ENCODE peak calls at places on chromosome 1, in nine cellular contexts. One of them, this sample, is unnamed.
A peak's percentile ranks its signal among the peaks of the same experiment; 100 is the strongest.

GRCh38 chr1:19456915-19457554 is 28.3 kb downstream of the CAPZB start:
- DNase-seq in ecto neural progenitor cell: no peak
- DNase-seq in HEK293T: no peak
- DNase-seq in NCI-H2029: no peak
- DNase-seq in naive thymus-derived CD4-positive, alpha-beta T cell: no peak
- DNase-seq in NCI-H460: no peak
- DNase-seq in astrocyte of the spinal cord: peak; percentile 61
- DNase-seq in fibroblast of mammary gland: peak; percentile 37
- DNase-seq in lower lobe of right lung: no peak
- DNase-seq in this sample: no peak

GRCh38 chr1:159753386-159753785 is 27.4 kb upstream of the DUSP23 start:
- DNase-seq in astrocyte of the spinal cord: no peak
- DNase-seq in lower lobe of right lung: no peak
- DNase-seq in ecto neural progenitor cell: no peak
- DNase-seq in HEK293T: no peak
- DNase-seq in fibroblast of mammary gland: no peak
- DNase-seq in NCI-H460: no peak
- DNase-seq in naive thymus-derived CD4-positive, alpha-beta T cell: no peak
- DNase-seq in NCI-H2029: no peak
- DNase-seq in this sample: no peak

GRCh38 chr1:207919523-207920210 is 8.7 kb upstream of the CD34 start:
- DNase-seq in NCI-H2029: no peak
- DNase-seq in lower lobe of right lung: no peak
- DNase-seq in naive thymus-derived CD4-positive, alpha-beta T cell: no peak
- DNase-seq in NCI-H460: no peak
- DNase-seq in fibroblast of mammary gland: peak; percentile 70
- DNase-seq in astrocyte of the spinal cord: no peak
- DNase-seq in ecto neural progenitor cell: no peak
- DNase-seq in HEK293T: no peak
- DNase-seq in this sample: no peak

GRCh38 chr1:165162671-165163241 is 193.8 kb downstream of the LMX1A start:
- DNase-seq in NCI-H460: no peak
- DNase-seq in naive thymus-derived CD4-positive, alpha-beta T cell: no peak
- DNase-seq in astrocyte of the spinal cord: no peak
- DNase-seq in lower lobe of right lung: no peak
- DNase-seq in HEK293T: no peak
- DNase-seq in fibroblast of mammary gland: no peak
- DNase-seq in ecto neural progenitor cell: peak; percentile 60
- DNase-seq in NCI-H2029: peak; percentile 64
- DNase-seq in this sample: no peak

GRCh38 chr1:200905411-200906052 is 10.8 kb downstream of the INAVA start:
- DNase-seq in lower lobe of right lung: no peak
- DNase-seq in naive thymus-derived CD4-positive, alpha-beta T cell: no peak
- DNase-seq in HEK293T: no peak
- DNase-seq in ecto neural progenitor cell: no peak
- DNase-seq in NCI-H2029: no peak
- DNase-seq in astrocyte of the spinal cord: peak; percentile 20
- DNase-seq in fibroblast of mammary gland: peak; percentile 10
- DNase-seq in NCI-H460: no peak
- DNase-seq in this sample: no peak

GRCh38 chr1:20399606-20400180 is 86.3 kb downstream of the CAMK2N1 start:
- DNase-seq in NCI-H460: no peak
- DNase-seq in lower lobe of right lung: no peak
- DNase-seq in fibroblast of mammary gland: no peak
- DNase-seq in ecto neural progenitor cell: no peak
- DNase-seq in HEK293T: no peak
- DNase-seq in astrocyte of the spinal cord: no peak
- DNase-seq in naive thymus-derived CD4-positive, alpha-beta T cell: no peak
- DNase-seq in NCI-H2029: no peak
- DNase-seq in this sample: no peak

GRCh38 chr1:209652873-209653401 is 712 bp upstream of the LAMB3 start:
- DNase-seq in NCI-H460: no peak
- DNase-seq in HEK293T: no peak
- DNase-seq in lower lobe of right lung: peak; percentile 92
- DNase-seq in naive thymus-derived CD4-positive, alpha-beta T cell: peak; percentile 16
- DNase-seq in astrocyte of the spinal cord: peak; percentile 90
- DNase-seq in NCI-H2029: peak; percentile 86
- DNase-seq in ecto neural progenitor cell: no peak
- DNase-seq in fibroblast of mammary gland: no peak
- DNase-seq in this sample: no peak

GRCh38 chr1:160739098-160739511 is at the start of gene SLAMF7:
- DNase-seq in HEK293T: no peak
- DNase-seq in naive thymus-derived CD4-positive, alpha-beta T cell: no peak
- DNase-seq in lower lobe of right lung: no peak
- DNase-seq in astrocyte of the spinal cord: no peak
- DNase-seq in NCI-H2029: no peak
- DNase-seq in ecto neural progenitor cell: no peak
- DNase-seq in NCI-H460: no peak
- DNase-seq in fibroblast of mammary gland: no peak
- DNase-seq in this sample: peak; percentile 59

GRCh38 chr1:228162286-228163003 is 3.2 kb upstream of the IBA57 start:
- DNase-seq in lower lobe of right lung: peak; percentile 57
- DNase-seq in NCI-H460: no peak
- DNase-seq in ecto neural progenitor cell: no peak
- DNase-seq in naive thymus-derived CD4-positive, alpha-beta T cell: no peak
- DNase-seq in astrocyte of the spinal cord: no peak
- DNase-seq in HEK293T: no peak
- DNase-seq in fibroblast of mammary gland: no peak
- DNase-seq in NCI-H2029: no peak
- DNase-seq in this sample: no peak

GRCh38 chr1:10724948-10725852 is 71.2 kb downstream of the CASZ1 start:
- DNase-seq in NCI-H460: no peak
- DNase-seq in lower lobe of right lung: peak; percentile 80
- DNase-seq in NCI-H2029: peak; percentile 72
- DNase-seq in astrocyte of the spinal cord: peak; percentile 29
- DNase-seq in HEK293T: no peak
- DNase-seq in naive thymus-derived CD4-positive, alpha-beta T cell: no peak
- DNase-seq in ecto neural progenitor cell: no peak
- DNase-seq in fibroblast of mammary gland: peak; percentile 70
- DNase-seq in this sample: no peak